ENCODE peak calls at places on chromosomes 1 and 21, in five cellular contexts. M is HCT116, F is lower leg skin, W is HFF-Myc, G is mammary epithelial cell. X is an unnamed sample.

GRCh38 chr1:229434005-229434640 is at the start of gene ACTA1:
- DNase-seq in M (no peak), F (no peak), W (no peak), G (no peak), X (no peak)

GRCh38 chr1:41914515-41914914 is 4.2 kb downstream of the HIVEP3 start:
- DNase-seq in M (no peak), F (no peak), W (no peak), G (no peak), X (no peak)

GRCh38 chr1:27726173-27726793 is 522 bp downstream of the FAM76A start:
- DNase-seq in M (peak), F (peak), W (no peak), G (peak), X (no peak)

GRCh38 chr1:54302951-54303843 is 103.0 kb downstream of the SSBP3 start:
- DNase-seq in M (no peak), F (no peak), W (no peak), G (no peak), X (no peak)

GRCh38 chr21:46475296-46475695 is 16.6 kb downstream of the DIP2A start:
- DNase-seq in M (no peak), F (no peak), W (no peak), G (no peak), X (no peak)

GRCh38 chr1:198909973-198910372 is 271.1 kb downstream of the PTPRC start:
- DNase-seq in M (no peak), F (no peak), W (no peak), G (no peak), X (no peak)

GRCh38 chr1:23810818-23811420 is 10.4 kb upstream of the GALE start:
- DNase-seq in M (no peak), F (no peak), W (no peak), G (peak), X (no peak)

GRCh38 chr21:45158491-45159423 is 84.4 kb downstream of the ADARB1 start:
- DNase-seq in M (no peak), F (no peak), W (no peak), G (no peak), X (no peak)

GRCh38 chr1:20589331-20590312 is 725 bp downstream of the CDA start:
- DNase-seq in M (no peak), F (no peak), W (no peak), G (no peak), X (no peak)

GRCh38 chr1:183901748-183902341 is 96.9 kb downstream of the RGL1 start:
- DNase-seq in M (no peak), F (no peak), W (no peak), G (no peak), X (no peak)

GRCh38 chr21:14736162-14736561 is 190.0 kb upstream of the SAMSN1 start:
- DNase-seq in M (no peak), F (no peak), W (no peak), G (no peak), X (no peak)

GRCh38 chr1:246726255-246726679 is 2.1 kb downstream of the SCCPDH start:
- DNase-seq in M (no peak), F (no peak), W (no peak), G (no peak), X (no peak)

GRCh38 chr1:86277909-86278308 is 118.2 kb downstream of the ODF2L start:
- DNase-seq in M (no peak), F (no peak), W (no peak), G (peak), X (no peak)

GRCh38 chr21:44800971-44801467 is 601 bp downstream of the UBE2G2 start:
- DNase-seq in M (peak), F (no peak), W (no peak), G (peak), X (no peak)

GRCh38 chr1:55339681-55340080 is 124.5 kb upstream of the USP24 start:
- DNase-seq in M (no peak), F (no peak), W (no peak), G (no peak), X (no peak)

GRCh38 chr1:17287377-17287776 is 20.6 kb upstream of the PADI4 start:
- DNase-seq in M (no peak), F (no peak), W (no peak), G (peak), X (no peak)

GRCh38 chr1:156414440-156415064 is 45.5 kb downstream of the RHBG start:
- DNase-seq in M (no peak), F (no peak), W (no peak), G (no peak), X (no peak)

GRCh38 chr1:230773396-230774033 is 26.3 kb downstream of the CAPN9 start:
- DNase-seq in M (no peak), F (no peak), W (no peak), G (no peak), X (no peak)
- TF ChIP-seq CTCF in M (no peak), F (no peak), W (no peak), G (no peak), X (no peak)

GRCh38 chr1:34846265-34846664 is 13.3 kb downstream of the SMIM12 start:
- DNase-seq in M (no peak), F (no peak), W (no peak), G (no peak), X (no peak)

GRCh38 chr1:34852677-34853217 is 6.8 kb downstream of the SMIM12 start:
- DNase-seq in M (peak), F (peak), W (peak), G (peak), X (peak)

GRCh38 chr1:34847094-34847493 is 12.5 kb downstream of the SMIM12 start:
- DNase-seq in M (no peak), F (no peak), W (no peak), G (no peak), X (no peak)

GRCh38 chr1:34851431-34852105 is 8.0 kb downstream of the SMIM12 start:
- DNase-seq in M (no peak), F (peak), W (no peak), G (peak), X (peak)

DNA sequence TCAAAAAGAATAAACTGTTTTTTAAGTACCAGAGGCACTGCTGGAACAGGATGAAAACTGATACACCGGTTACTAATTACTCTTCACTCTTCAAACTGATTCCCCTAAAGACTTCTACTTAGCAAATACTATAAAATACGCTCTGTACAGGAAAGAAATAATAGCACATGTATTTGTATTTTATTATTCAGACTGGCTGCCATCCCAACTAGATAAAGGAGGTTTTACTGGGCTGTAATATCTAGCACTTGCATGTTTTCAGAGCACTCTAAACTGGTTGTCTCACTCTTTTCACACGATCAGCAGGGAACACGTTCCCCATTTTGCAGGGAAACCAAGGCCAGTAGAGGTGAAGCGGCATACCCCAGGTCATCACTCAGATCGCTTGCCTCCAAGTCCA is 9.2 kb downstream of the SMIM12 start:
- DNase-seq in M (no peak), F (no peak), W (no peak), G (no peak), X (peak)
- H3K4me3 ChIP-seq in M (no peak), F (no peak), W (no peak), G (no peak), X (peak)

GRCh38 chr1:159917533-159917932 is 7.8 kb downstream of the TAGLN2 start:
- DNase-seq in M (no peak), F (no peak), W (no peak), G (no peak), X (no peak)

GRCh38 chr1:159918041-159918917 is 7.0 kb downstream of the TAGLN2 start:
- DNase-seq in M (no peak), F (no peak), W (no peak), G (no peak), X (no peak)

GRCh38 chr1:159914252-159915018 is 10.9 kb downstream of the TAGLN2 start:
- DNase-seq in M (no peak), F (no peak), W (no peak), G (no peak), X (no peak)

GRCh38 chr1:159915571-159916239 is 9.6 kb downstream of the TAGLN2 start:
- DNase-seq in M (no peak), F (no peak), W (no peak), G (no peak), X (no peak)

GRCh38 chr1:159916240-159917051 is 8.9 kb downstream of the TAGLN2 start:
- DNase-seq in M (no peak), F (no peak), W (no peak), G (peak), X (peak)
- TF ChIP-seq CTCF in M (no peak), F (no peak), W (no peak), G (no peak), X (no peak)

GRCh38 chr1:63198921-63199530 is 123.3 kb upstream of the FOXD3 start:
- DNase-seq in M (no peak), F (no peak), W (no peak), G (no peak), X (no peak)
- H3K4me3 ChIP-seq in M (no peak), F (no peak), W (no peak), G (no peak), X (no peak)

DNA sequence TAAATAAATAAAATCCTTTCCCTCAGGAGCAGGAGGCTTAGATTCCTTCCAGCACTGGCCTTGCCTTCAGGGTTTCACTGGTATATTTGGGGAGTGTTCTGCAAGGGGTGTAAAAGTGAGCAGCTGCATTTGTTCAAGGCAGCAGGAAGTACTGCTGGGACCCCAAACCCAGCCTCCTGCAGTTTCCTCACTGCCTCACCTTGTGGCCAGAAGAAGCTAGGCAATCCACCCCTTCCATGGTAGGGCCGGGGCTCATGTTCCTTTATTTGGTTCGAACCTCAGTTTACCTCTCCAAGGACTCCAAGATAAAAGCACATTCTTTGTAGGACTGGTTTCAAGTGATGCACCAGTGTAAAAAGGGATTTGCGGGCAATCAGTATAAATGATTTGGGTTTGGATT is 21.0 kb upstream of the CFAP126 start:
- DNase-seq in M (no peak), F (no peak), W (no peak), G (no peak), X (no peak)
- TF ChIP-seq CTCF in M (peak), F (no peak), W (no peak), G (no peak), X (no peak)